ENCODE peak calls at places on chromosomes 5 and 9, in six cellular contexts. A, H, B, R, K and G are unnamed samples.

GRCh38 chr5:78647411-78647818 is 1.2 kb downstream of the LHFPL2 start:
- DNase-seq in A (peak), H (no peak), B (no peak), R (peak), K (no peak), G (no peak)

GRCh38 chr5:80238778-80239679 is 16.8 kb downstream of the SERINC5 start:
- DNase-seq in A (peak), H (no peak), B (no peak), R (peak), K (peak), G (peak)

GRCh38 chr9:27365977-27366376 is 69.0 kb upstream of the EQTN start:
- DNase-seq in A (peak), H (no peak), B (no peak), R (no peak), K (no peak), G (no peak)

GRCh38 chr5:52869391-52869790 is 81.7 kb downstream of the ITGA1 start:
- DNase-seq in A (no peak), H (no peak), B (no peak), R (no peak), K (no peak), G (no peak)

GRCh38 chr5:143412656-143413342 is 9.3 kb upstream of the NR3C1 start:
- DNase-seq in A (no peak), H (no peak), B (no peak), R (no peak), K (no peak), G (no peak)

GRCh38 chr5:137737349-137738256 is 1.7 kb upstream of the KLHL3 start:
- DNase-seq in A (peak), H (peak), B (peak), R (peak), K (no peak), G (peak)

GRCh38 chr5:139481580-139482049 is 943 bp downstream of the STING1 start:
- DNase-seq in A (no peak), H (no peak), B (no peak), R (peak), K (peak), G (peak)

GRCh38 chr5:24633705-24634325 is 11.0 kb downstream of the CDH10 start:
- DNase-seq in A (peak), H (peak), B (no peak), R (peak), K (no peak), G (no peak)